ENCODE peak calls at places on chromosomes 5 and 9, in four cellular contexts. T is HFFc6, S is A673, A is germinal center. G is an unnamed sample.

GRCh38 chr9:70586506-70586905 is 172.0 kb upstream of the KLF9 start:
- DNase-seq in A (no peak), S (no peak), T (no peak), G (no peak)

GRCh38 chr9:88532320-88532719 is 2.7 kb upstream of the NXNL2 start:
- DNase-seq in T (no peak), S (peak; percentile 93), A (no peak), G (peak; percentile 83)

GRCh38 chr5:140734354-140734753 is 34.1 kb downstream of the ZMAT2 start:
- DNase-seq in T (no peak), A (no peak), S (peak; percentile 18), G (no peak)

GRCh38 chr5:113939959-113940358 is 421.9 kb upstream of the KCNN2 start:
- DNase-seq in A (no peak), T (no peak), S (no peak), G (no peak)

GRCh38 chr5:158456756-158457155 is 597.8 kb upstream of the CLINT1 start:
- DNase-seq in A (no peak), S (no peak), T (peak; percentile 86), G (peak; percentile 87)

GRCh38 chr9:96317335-96317980 is 15.5 kb upstream of the HSD17B3 start:
- DNase-seq in A (peak; percentile 48), T (peak; percentile 4), S (peak; percentile 62), G (peak; percentile 22)

GRCh38 chr5:159510282-159510681 is 180.0 kb upstream of the IL12B start:
- DNase-seq in S (no peak), A (no peak), T (peak; percentile 84), G (no peak)

GRCh38 chr5:72108200-72109050 is 1.1 kb downstream of the MAP1B start:
- DNase-seq in S (peak; percentile 85), A (peak; percentile 10), T (peak; percentile 55), G (peak; percentile 43)

GRCh38 chr9:2126331-2126789 is 111.2 kb downstream of the SMARCA2 start:
- DNase-seq in S (peak; percentile 15), T (no peak), A (no peak), G (no peak)

GRCh38 chr9:126283799-126284465 is 42.7 kb upstream of the MVB12B start:
- DNase-seq in T (no peak), A (no peak), S (no peak), G (no peak)

G was measured in RCC 7860.